ENCODE peak calls at places on chromosome 9, in eight cellular contexts. H is gastrocnemius medialis, K is fibroblast of pulmonary artery, Q is osteocyte, I is spleen, N is GM12865, J is AG04449, T is epithelial cell of esophagus. P is an unnamed sample.

GRCh38 chr9:89929721-89930480 is 325.1 kb downstream of the GADD45G start:
- DNase-seq in Q (no peak), K (no peak), H (no peak), J (no peak), N (no peak), I (no peak), T (peak; percentile 66), P (no peak)

GRCh38 chr9:126126012-126126411 is 200.6 kb upstream of the MVB12B start:
- DNase-seq in J (no peak), I (peak; percentile 42), H (no peak), Q (peak; percentile 62), N (no peak), T (no peak), K (no peak), P (no peak)

GRCh38 chr9:92177591-92177990 is 62.4 kb upstream of the SPTLC1 start:
- DNase-seq in H (no peak), Q (peak; percentile 60), I (no peak), J (no peak), K (no peak), T (no peak), N (no peak), P (no peak)

GRCh38 chr9:111975709-111976108 is 79.1 kb downstream of the UGCG start:
- DNase-seq in N (peak; percentile 55), J (no peak), K (no peak), T (no peak), H (no peak), Q (no peak), I (no peak), P (no peak)

GRCh38 chr9:95724253-95724991 is 151.1 kb upstream of the ERCC6L2 start:
- DNase-seq in N (peak; percentile 91), T (no peak), I (no peak), H (no peak), J (no peak), Q (no peak), K (no peak), P (no peak)

GRCh38 chr9:5448016-5448415 is 2.3 kb upstream of the CD274 start:
- DNase-seq in T (no peak), I (no peak), Q (no peak), H (no peak), N (peak; percentile 33), J (no peak), K (no peak), P (no peak)

GRCh38 chr9:91245432-91246313 is 116.0 kb downstream of the AUH start:
- DNase-seq in N (peak; percentile 10), I (no peak), H (no peak), T (peak; percentile 69), J (no peak), Q (no peak), K (peak; percentile 29), P (no peak)

GRCh38 chr9:81083821-81084512 is 605.4 kb downstream of the TLE1 start:
- DNase-seq in Q (no peak), J (peak; percentile 28), I (no peak), N (peak; percentile 2), K (peak; percentile 53), T (peak; percentile 34), H (no peak), P (no peak)

GRCh38 chr9:100819980-100820379 is 208.5 kb upstream of the PLPPR1 start:
- DNase-seq in J (no peak), H (no peak), T (no peak), K (no peak), N (no peak), I (no peak), Q (no peak), P (no peak)

GRCh38 chr9:95316794-95317118 is 753 bp downstream of the FANCC start:
- DNase-seq in N (peak; percentile 69), K (peak; percentile 58), H (peak; percentile 12), T (peak; percentile 61), I (peak; percentile 88), Q (no peak), J (no peak), P (no peak)

GRCh38 chr9:29212590-29213373 is 1639.5 kb upstream of the C9orf72 start:
- DNase-seq in K (no peak), Q (no peak), T (peak; percentile 35), H (no peak), N (no peak), I (no peak), J (no peak), P (no peak)

GRCh38 chr9:130640681-130641080 is 23.7 kb upstream of the PRDM12 start:
- DNase-seq in T (no peak), K (no peak), I (no peak), H (no peak), Q (no peak), J (no peak), N (no peak), P (peak; percentile 22)

GRCh38 chr9:13568851-13569618 is 289.5 kb upstream of the MPDZ start:
- DNase-seq in I (no peak), J (no peak), K (no peak), T (no peak), Q (no peak), H (no peak), N (no peak), P (no peak)

GRCh38 chr9:69532359-69532758 is 139.8 kb downstream of the APBA1 start:
- DNase-seq in Q (no peak), H (no peak), N (no peak), K (no peak), T (no peak), I (no peak), J (no peak), P (peak; percentile 58)

GRCh38 chr9:96858018-96858573 is 3.8 kb upstream of the ZNF782 start:
- DNase-seq in K (peak; percentile 53), H (no peak), N (no peak), J (peak; percentile 23), Q (no peak), T (peak; percentile 76), I (no peak), P (no peak)

GRCh38 chr9:116494815-116495634 is 192.1 kb upstream of the TRIM32 start:
- DNase-seq in I (no peak), T (peak; percentile 48), J (no peak), N (peak; percentile 48), K (no peak), Q (no peak), H (no peak), P (no peak)

GRCh38 chr9:129036923-129037766 is 719 bp downstream of the MIGA2 start:
- DNase-seq in I (no peak), N (no peak), T (no peak), H (no peak), K (no peak), Q (no peak), J (no peak), P (no peak)

GRCh38 chr9:17219261-17219660 is 84.4 kb downstream of the CNTLN start:
- DNase-seq in H (no peak), Q (no peak), N (no peak), T (peak; percentile 30), I (no peak), J (no peak), K (peak; percentile 26), P (no peak)
- TF ChIP-seq CTCF in H (no peak), Q (peak; percentile 53), N (no peak), T (peak; percentile 47), I (no peak), J (peak; percentile 21), K (peak; percentile 52), P (peak; percentile 78)

GRCh38 chr9:124134526-124134925 is 123.0 kb downstream of the LHX2 start:
- DNase-seq in Q (no peak), T (no peak), I (no peak), K (no peak), N (no peak), H (no peak), J (no peak), P (no peak)

GRCh38 chr9:124132671-124133147 is 121.1 kb downstream of the LHX2 start:
- DNase-seq in I (no peak), Q (no peak), H (no peak), J (no peak), N (no peak), T (no peak), K (peak; percentile 26), P (no peak)

GRCh38 chr9:124135813-124136365 is 121.9 kb upstream of the NEK6 start:
- DNase-seq in K (no peak), N (no peak), T (no peak), H (no peak), J (no peak), Q (no peak), I (no peak), P (no peak)

GRCh38 chr9:124130277-124131075 is 118.9 kb downstream of the LHX2 start:
- DNase-seq in I (no peak), K (no peak), H (no peak), J (no peak), N (peak; percentile 54), Q (no peak), T (no peak), P (no peak)

DNA sequence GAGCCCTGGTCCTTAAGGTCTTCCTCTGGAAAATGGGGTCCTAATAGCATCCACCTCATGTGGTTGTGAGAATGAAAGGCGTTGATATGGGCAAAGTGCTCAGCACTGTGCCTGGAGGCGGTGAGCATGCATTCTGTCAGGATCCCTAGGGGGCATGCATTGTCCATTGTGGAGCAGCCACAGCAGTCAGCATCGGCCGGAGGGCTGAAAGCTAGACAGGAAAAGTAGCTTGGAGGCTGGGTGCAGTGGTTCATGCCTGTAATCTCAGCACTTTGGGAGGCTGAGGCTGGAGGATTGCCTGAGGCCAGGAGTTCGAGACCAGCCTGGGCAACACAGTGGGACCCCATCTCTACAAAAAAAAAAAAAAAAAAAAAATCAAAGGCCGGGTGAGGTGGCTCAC is 122.2 kb downstream of the LHX2 start:
- DNase-seq in K (peak; percentile 66), Q (no peak), J (no peak), T (no peak), I (no peak), H (no peak), N (no peak), P (no peak)
- TF ChIP-seq CTCF in K (peak; percentile 50), Q (peak; percentile 24), J (peak; percentile 47), T (no peak), I (no peak), H (no peak), N (no peak), P (peak; percentile 57)

GRCh38 chr9:113399646-113400200 is 1.4 kb downstream of the ALAD start:
- DNase-seq in J (no peak), H (no peak), N (no peak), Q (no peak), T (no peak), I (no peak), K (no peak), P (no peak)

GRCh38 chr9:113398796-113399195 is 2.3 kb downstream of the ALAD start:
- DNase-seq in J (no peak), K (peak; percentile 8), N (no peak), T (no peak), Q (no peak), I (no peak), H (no peak), P (no peak)

GRCh38 chr9:113397077-113397696 is 3.9 kb downstream of the ALAD start:
- DNase-seq in Q (no peak), N (no peak), J (no peak), I (no peak), T (no peak), H (no peak), K (no peak), P (no peak)

GRCh38 chr9:113403651-113404050 is 2.6 kb upstream of the ALAD start:
- DNase-seq in N (no peak), T (no peak), H (no peak), I (no peak), Q (no peak), K (peak; percentile 35), J (no peak), P (no peak)

GRCh38 chr9:113401027-113401792 is at the start of gene ALAD:
- DNase-seq in N (peak; percentile 99), T (peak; percentile 99), K (peak; percentile 99), H (peak; percentile 96), I (peak; percentile 100), Q (peak; percentile 100), J (peak; percentile 80), P (peak; percentile 99)
- TF ChIP-seq CTCF in N (peak; percentile 95), T (peak; percentile 82), K (peak; percentile 73), H (peak; percentile 97), I (peak; percentile 98), Q (peak; percentile 99), J (peak; percentile 99), P (peak; percentile 98)

GRCh38 chr9:7273575-7273974 is 515.8 kb downstream of the KDM4C start:
- DNase-seq in I (no peak), N (no peak), H (no peak), J (no peak), K (peak; percentile 60), T (peak; percentile 8), Q (no peak), P (no peak)
- TF ChIP-seq CTCF in I (no peak), N (no peak), H (peak; percentile 41), J (no peak), K (peak; percentile 68), T (peak; percentile 28), Q (no peak), P (peak; percentile 57)